ENCODE peak calls at places on chromosomes 1 and 21, in four cellular contexts. One of them, this sample, is unnamed. For H3K4me1, the result is how much of the 10 kb centered on the place peaks cover.

GRCh38 chr1:33327587-33328325 is 6.9 kb upstream of the A3GALT2 start:
- DNase-seq in GM12878: no peak
- DNase-seq in endothelial cell of umbilical vein: no peak
- DNase-seq in K562: no peak
- DNase-seq in this sample: peak

GRCh38 chr1:57719274-57719673 is 295.4 kb upstream of the DAB1 start:
- DNase-seq in GM12878: no peak
- DNase-seq in endothelial cell of umbilical vein: no peak
- DNase-seq in K562: no peak
- DNase-seq in this sample: no peak

GRCh38 chr1:41387667-41388091 is 26.4 kb downstream of the FOXO6 start:
- DNase-seq in GM12878: no peak
- DNase-seq in endothelial cell of umbilical vein: no peak
- DNase-seq in K562: no peak
- DNase-seq in this sample: peak

GRCh38 chr1:228374711-228375577 is 31.7 kb downstream of the TRIM11 start:
- DNase-seq in GM12878: no peak
- DNase-seq in endothelial cell of umbilical vein: peak
- DNase-seq in K562: no peak
- DNase-seq in this sample: peak

GRCh38 chr1:21216835-21217811 is 40.4 kb upstream of the EIF4G3 start:
- DNase-seq in GM12878: no peak
- DNase-seq in endothelial cell of umbilical vein: peak
- DNase-seq in K562: peak
- DNase-seq in this sample: peak

GRCh38 chr21:45499970-45500575 is 42.2 kb downstream of the SLC19A1 start:
- DNase-seq in GM12878: no peak
- DNase-seq in endothelial cell of umbilical vein: no peak
- DNase-seq in K562: no peak
- DNase-seq in this sample: no peak

GRCh38 chr1:16076871-16077250 is 3.4 kb upstream of the FAM131C start:
- DNase-seq in GM12878: no peak
- DNase-seq in endothelial cell of umbilical vein: no peak
- DNase-seq in K562: no peak
- DNase-seq in this sample: peak

GRCh38 chr1:48616710-48617109 is 144.7 kb upstream of the SPATA6 start:
- DNase-seq in GM12878: no peak
- DNase-seq in endothelial cell of umbilical vein: no peak
- DNase-seq in K562: no peak
- DNase-seq in this sample: no peak

GRCh38 chr1:84835169-84835568 is 57.8 kb downstream of the LPAR3 start:
- DNase-seq in GM12878: no peak
- DNase-seq in endothelial cell of umbilical vein: no peak
- DNase-seq in K562: no peak
- DNase-seq in this sample: peak

GRCh38 chr1:46606255-46606965 is 2.3 kb upstream of the MKNK1 start:
- DNase-seq in GM12878: no peak
- DNase-seq in endothelial cell of umbilical vein: no peak
- DNase-seq in K562: no peak
- DNase-seq in this sample: peak

GRCh38 chr1:33346921-33347649 is 26.2 kb upstream of the A3GALT2 start:
- DNase-seq in GM12878: no peak
- DNase-seq in endothelial cell of umbilical vein: peak
- DNase-seq in K562: peak
- DNase-seq in this sample: peak

DNA sequence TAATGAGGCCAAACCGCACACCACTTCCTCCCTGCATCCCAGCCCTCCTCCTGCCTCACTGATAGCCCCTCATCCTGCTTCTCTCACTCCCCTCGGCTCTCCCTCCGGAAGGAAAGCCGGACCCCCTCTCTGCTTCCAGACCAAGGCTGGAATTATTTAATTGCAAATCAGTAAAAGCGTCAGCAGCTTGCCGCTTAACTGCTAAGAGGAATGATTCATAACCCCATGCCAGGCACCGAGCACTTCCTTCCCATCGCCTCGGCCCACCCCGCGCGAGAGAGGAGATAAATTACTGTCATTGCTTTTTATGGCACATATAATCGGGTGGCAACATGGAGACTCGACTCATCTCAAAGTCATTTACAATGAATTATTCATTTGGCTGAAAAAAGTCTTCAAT is 77.3 kb downstream of the UBIAD1 start:
- DNase-seq in GM12878: no peak
- DNase-seq in endothelial cell of umbilical vein: no peak
- DNase-seq in K562: no peak
- DNase-seq in this sample: no peak
- TF ChIP-seq FOS in GM12878: no peak
- TF ChIP-seq FOS in endothelial cell of umbilical vein: no peak
- TF ChIP-seq FOS in K562: no peak
- TF ChIP-seq FOS in this sample: no peak

GRCh38 chr1:210236386-210236839 is 3.8 kb downstream of the SERTAD4 start:
- DNase-seq in GM12878: no peak
- DNase-seq in endothelial cell of umbilical vein: no peak
- DNase-seq in K562: no peak
- DNase-seq in this sample: peak
- H3K4me1 ChIP-seq in GM12878: under half
- H3K4me1 ChIP-seq in endothelial cell of umbilical vein: half or more
- H3K4me1 ChIP-seq in K562: under half
- H3K4me1 ChIP-seq in this sample: under half

GRCh38 chr1:198160946-198161614 is 4.3 kb downstream of the NEK7 start:
- DNase-seq in GM12878: no peak
- DNase-seq in endothelial cell of umbilical vein: no peak
- DNase-seq in K562: no peak
- DNase-seq in this sample: no peak
- TF ChIP-seq FOS in GM12878: no peak
- TF ChIP-seq FOS in endothelial cell of umbilical vein: no peak
- TF ChIP-seq FOS in K562: no peak
- TF ChIP-seq FOS in this sample: no peak

GRCh38 chr1:201539561-201540404 is 856 bp downstream of the NAV1 start:
- DNase-seq in GM12878: no peak
- DNase-seq in endothelial cell of umbilical vein: peak
- DNase-seq in K562: peak
- DNase-seq in this sample: peak
- H3K4me1 ChIP-seq in GM12878: under half
- H3K4me1 ChIP-seq in endothelial cell of umbilical vein: half or more
- H3K4me1 ChIP-seq in K562: under half
- H3K4me1 ChIP-seq in this sample: under half

GRCh38 chr1:220325306-220325995 is 53.2 kb upstream of the RAB3GAP2 start:
- DNase-seq in GM12878: no peak
- DNase-seq in endothelial cell of umbilical vein: no peak
- DNase-seq in K562: no peak
- DNase-seq in this sample: no peak

GRCh38 chr1:220331318-220331717 is 59.1 kb upstream of the RAB3GAP2 start:
- DNase-seq in GM12878: no peak
- DNase-seq in endothelial cell of umbilical vein: no peak
- DNase-seq in K562: no peak
- DNase-seq in this sample: no peak

GRCh38 chr1:220326578-220326977 is 54.3 kb upstream of the RAB3GAP2 start:
- DNase-seq in GM12878: no peak
- DNase-seq in endothelial cell of umbilical vein: no peak
- DNase-seq in K562: no peak
- DNase-seq in this sample: peak

GRCh38 chr1:220327106-220327505 is 54.9 kb upstream of the RAB3GAP2 start:
- DNase-seq in GM12878: no peak
- DNase-seq in endothelial cell of umbilical vein: no peak
- DNase-seq in K562: no peak
- DNase-seq in this sample: no peak

DNA sequence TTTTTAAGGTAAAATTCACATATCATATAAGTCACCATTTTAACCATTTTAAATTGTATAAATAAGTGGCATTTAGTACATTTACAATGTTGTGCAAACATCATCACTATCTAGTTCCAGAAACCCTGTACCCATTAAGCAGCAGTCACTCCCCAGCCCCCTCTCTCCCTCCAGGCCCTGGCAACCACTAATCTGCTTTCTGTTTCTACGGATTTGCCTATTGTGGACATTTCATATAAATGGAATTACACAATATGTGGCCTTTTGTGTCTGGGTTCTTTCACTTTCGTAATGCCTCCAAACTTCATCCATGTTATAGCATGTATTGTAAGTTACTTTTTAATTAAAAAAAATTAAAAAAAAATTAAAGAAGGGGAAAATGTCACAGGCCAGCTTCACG is 58.0 kb upstream of the RAB3GAP2 start:
- DNase-seq in GM12878: no peak
- DNase-seq in endothelial cell of umbilical vein: no peak
- DNase-seq in K562: no peak
- DNase-seq in this sample: peak
- TF ChIP-seq FOS in GM12878: no peak
- TF ChIP-seq FOS in endothelial cell of umbilical vein: no peak
- TF ChIP-seq FOS in K562: no peak
- TF ChIP-seq FOS in this sample: no peak

DNA sequence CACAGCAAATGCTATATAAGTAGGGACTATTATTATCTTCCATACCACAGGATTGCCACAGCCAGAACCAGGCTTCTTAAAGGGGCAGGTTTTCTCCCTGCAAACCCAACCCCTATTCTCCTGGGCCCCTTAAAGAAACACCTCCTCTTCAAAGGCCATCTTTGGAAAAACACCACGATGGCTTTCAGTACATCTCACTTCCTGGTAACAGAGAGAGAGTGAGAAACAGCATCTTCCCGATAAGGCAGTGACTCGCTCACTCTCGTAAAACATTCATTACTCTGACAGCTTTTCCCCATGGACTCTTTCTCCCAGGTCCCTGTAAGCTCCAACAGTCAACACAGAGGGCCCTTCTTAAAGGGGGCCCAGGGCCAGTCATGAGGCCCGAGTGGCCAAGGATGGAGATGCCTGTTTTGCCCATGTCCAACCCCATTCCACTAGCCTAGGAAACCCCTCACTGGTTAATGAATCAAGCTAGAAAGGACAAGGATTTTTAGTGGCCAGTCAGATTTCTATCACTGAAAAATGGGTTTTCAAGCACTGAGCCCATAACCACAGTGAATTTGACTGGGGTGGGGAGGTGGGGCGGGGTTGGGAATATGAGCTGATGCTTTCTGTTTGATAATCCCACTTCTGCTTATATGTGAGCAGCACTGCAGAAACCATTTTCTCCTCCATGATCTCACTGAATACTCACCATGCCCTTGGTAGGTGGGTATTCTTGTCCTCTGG is 3.7 kb upstream of the NAV1 start:
- DNase-seq in GM12878: no peak
- DNase-seq in endothelial cell of umbilical vein: no peak
- DNase-seq in K562: peak
- DNase-seq in this sample: peak
- H3K4me1 ChIP-seq in GM12878: under half
- H3K4me1 ChIP-seq in endothelial cell of umbilical vein: under half
- H3K4me1 ChIP-seq in K562: under half
- H3K4me1 ChIP-seq in this sample: under half

DNA sequence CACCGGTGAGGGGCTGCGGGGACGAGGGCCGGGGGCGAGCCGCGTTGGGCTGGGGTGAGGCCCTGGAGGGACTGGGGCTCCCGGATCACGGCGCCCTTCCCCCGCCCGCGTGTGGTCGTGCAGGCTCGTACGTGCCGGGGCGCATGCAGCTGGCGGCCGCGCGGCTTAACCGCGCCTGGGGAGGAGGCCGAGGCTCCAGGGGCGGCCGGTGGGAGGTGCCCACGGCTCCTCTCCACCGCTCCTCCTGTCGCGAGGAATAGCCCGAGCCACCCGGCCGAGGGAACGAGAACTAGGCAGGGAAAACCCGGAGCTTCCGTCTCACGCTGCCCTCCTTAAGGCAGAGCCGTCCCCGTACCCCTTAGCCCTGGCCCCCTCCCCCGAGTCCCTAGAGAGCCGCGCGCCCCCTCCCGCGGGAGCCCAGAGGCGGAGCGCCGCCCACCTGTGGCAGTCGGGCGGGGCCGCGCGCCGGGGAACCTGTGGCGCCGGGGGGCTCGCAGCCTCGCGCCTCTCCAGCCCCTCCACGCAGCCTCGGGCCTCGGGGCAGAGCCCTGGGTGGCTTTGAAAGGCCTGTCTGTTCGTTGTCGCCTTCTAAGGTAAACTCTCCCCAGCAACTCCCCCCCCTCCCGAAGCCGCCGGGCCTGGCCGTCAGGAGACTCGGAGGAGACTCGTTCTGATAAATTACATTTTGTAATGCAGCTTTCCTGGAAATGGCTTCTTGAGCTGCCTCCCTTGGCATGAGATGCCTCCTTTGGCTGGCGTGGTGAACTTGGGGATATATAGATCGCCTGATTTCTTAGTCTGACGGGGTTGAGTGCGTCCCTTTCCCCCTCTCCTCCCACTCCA is 766 bp downstream of the AK4 start:
- DNase-seq in GM12878: peak
- DNase-seq in endothelial cell of umbilical vein: peak
- DNase-seq in K562: peak
- DNase-seq in this sample: peak
- TF ChIP-seq FOS in GM12878: no peak
- TF ChIP-seq FOS in endothelial cell of umbilical vein: no peak
- TF ChIP-seq FOS in K562: no peak
- TF ChIP-seq FOS in this sample: no peak